ENCODE peak calls at places on chromosomes 13 and 19, in four cellular contexts. One of them, this sample, is unnamed.
A peak's percentile ranks its signal among the peaks of the same experiment; 100 is the strongest.

GRCh38 chr13:62887046-62887445 is 1471.4 kb upstream of the PCDH20 start:
- DNase-seq in H1: no peak
- DNase-seq in HepG2: no peak
- DNase-seq in GM12878: no peak
- DNase-seq in this sample: no peak

GRCh38 chr13:99859178-99860177 is 112.1 kb downstream of the ZIC5 start:
- DNase-seq in GM12878: peak; percentile 41
- DNase-seq in HepG2: no peak
- DNase-seq in H1: no peak
- DNase-seq in this sample: no peak

GRCh38 chr19:49809155-49809986 is 3.7 kb downstream of the FUZ start:
- DNase-seq in HepG2: peak; percentile 35
- DNase-seq in GM12878: no peak
- DNase-seq in H1: no peak
- DNase-seq in this sample: no peak

GRCh38 chr13:36454121-36454520 is 21.8 kb downstream of the CCNA1 start:
- DNase-seq in GM12878: no peak
- DNase-seq in HepG2: no peak
- DNase-seq in H1: no peak
- DNase-seq in this sample: no peak

GRCh38 chr19:16446108-16447014 is 25.4 kb downstream of the EPS15L1 start:
- DNase-seq in HepG2: no peak
- DNase-seq in GM12878: peak; percentile 77
- DNase-seq in H1: no peak
- DNase-seq in this sample: no peak

GRCh38 chr13:75934889-75935288 is 298.8 kb downstream of the LMO7 start:
- DNase-seq in GM12878: no peak
- DNase-seq in H1: no peak
- DNase-seq in HepG2: no peak
- DNase-seq in this sample: no peak

GRCh38 chr19:12838893-12839656 is 760 bp downstream of the MAST1 start:
- DNase-seq in GM12878: no peak
- DNase-seq in HepG2: no peak
- DNase-seq in H1: no peak
- DNase-seq in this sample: no peak

GRCh38 chr13:30158774-30159445 is 148.4 kb downstream of the KATNAL1 start:
- DNase-seq in HepG2: no peak
- DNase-seq in H1: no peak
- DNase-seq in GM12878: no peak
- DNase-seq in this sample: no peak

GRCh38 chr19:409515-410242 is 732 bp upstream of the C2CD4C start:
- DNase-seq in GM12878: no peak
- DNase-seq in HepG2: no peak
- DNase-seq in H1: no peak
- DNase-seq in this sample: no peak

GRCh38 chr19:14475251-14476073 is at the start of gene PTGER1:
- DNase-seq in HepG2: no peak
- DNase-seq in GM12878: no peak
- DNase-seq in H1: no peak
- DNase-seq in this sample: no peak

GRCh38 chr19:7505682-7506384 is 10.1 kb upstream of the ZNF358 start:
- DNase-seq in GM12878: no peak
- DNase-seq in H1: no peak
- DNase-seq in HepG2: no peak
- DNase-seq in this sample: peak; percentile 90

GRCh38 chr13:113582841-113583631 is 1.5 kb upstream of the TFDP1 start:
- DNase-seq in HepG2: peak; percentile 38
- DNase-seq in GM12878: no peak
- DNase-seq in H1: no peak
- DNase-seq in this sample: no peak

GRCh38 chr19:29561601-29562000 is 35.8 kb downstream of the VSTM2B start:
- DNase-seq in HepG2: no peak
- DNase-seq in H1: no peak
- DNase-seq in GM12878: no peak
- DNase-seq in this sample: no peak

GRCh38 chr19:36573020-36573947 is at the start of gene ZNF529:
- DNase-seq in HepG2: peak; percentile 95
- DNase-seq in H1: peak; percentile 86
- DNase-seq in GM12878: peak; percentile 74
- DNase-seq in this sample: peak; percentile 83

GRCh38 chr19:19582471-19582870 is 36.0 kb downstream of the PBX4 start:
- DNase-seq in HepG2: no peak
- DNase-seq in GM12878: no peak
- DNase-seq in H1: no peak
- DNase-seq in this sample: no peak

GRCh38 chr13:113184568-113185440 is 23.7 kb downstream of the PCID2 start:
- DNase-seq in H1: no peak
- DNase-seq in GM12878: no peak
- DNase-seq in HepG2: no peak
- DNase-seq in this sample: no peak

GRCh38 chr13:39631307-39631706 is 24.2 kb upstream of the COG6 start:
- DNase-seq in HepG2: no peak
- DNase-seq in GM12878: no peak
- DNase-seq in H1: no peak
- DNase-seq in this sample: no peak
- TF ChIP-seq SUZ12 in HepG2: no peak
- TF ChIP-seq SUZ12 in GM12878: no peak
- TF ChIP-seq SUZ12 in H1: no peak
- TF ChIP-seq SUZ12 in this sample: no peak

DNA sequence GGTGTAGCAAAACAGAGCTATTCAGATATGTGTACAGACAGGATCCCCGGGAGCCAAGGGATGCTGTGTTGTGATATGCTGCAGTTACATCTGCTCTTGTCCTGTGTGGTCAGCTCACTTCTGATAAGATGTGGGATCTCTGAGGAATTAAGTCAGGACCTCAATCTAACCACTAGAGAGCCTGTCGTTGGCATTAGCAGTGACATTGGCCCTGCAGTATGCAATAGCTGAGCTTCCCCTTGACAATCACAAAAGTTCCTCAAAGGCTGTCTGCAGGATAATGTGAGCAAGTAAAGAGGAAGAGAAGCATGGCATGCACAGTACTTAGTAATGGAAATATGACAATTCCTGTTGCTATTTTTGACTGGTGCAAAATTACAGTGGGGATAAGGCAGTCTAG is 203.4 kb upstream of the MIR17HG start:
- DNase-seq in HepG2: no peak
- DNase-seq in H1: no peak
- DNase-seq in GM12878: no peak
- DNase-seq in this sample: no peak
- TF ChIP-seq SP1 in HepG2: no peak
- TF ChIP-seq SP1 in H1: no peak
- TF ChIP-seq SP1 in GM12878: no peak
- TF ChIP-seq SP1 in this sample: no peak

GRCh38 chr13:104740616-104741222 is 1674.5 kb upstream of the SLC10A2 start:
- DNase-seq in HepG2: no peak
- DNase-seq in H1: no peak
- DNase-seq in GM12878: no peak
- DNase-seq in this sample: no peak
- TF ChIP-seq SUZ12 in HepG2: no peak
- TF ChIP-seq SUZ12 in H1: no peak
- TF ChIP-seq SUZ12 in GM12878: no peak
- TF ChIP-seq SUZ12 in this sample: no peak

GRCh38 chr19:32599258-32599657 is 18.3 kb downstream of the PDCD5 start:
- DNase-seq in HepG2: no peak
- DNase-seq in H1: no peak
- DNase-seq in GM12878: no peak
- DNase-seq in this sample: no peak

GRCh38 chr19:32595491-32595890 is 14.5 kb downstream of the PDCD5 start:
- DNase-seq in H1: no peak
- DNase-seq in HepG2: no peak
- DNase-seq in GM12878: no peak
- DNase-seq in this sample: no peak

GRCh38 chr19:32603961-32604360 is 23.0 kb downstream of the PDCD5 start:
- DNase-seq in H1: no peak
- DNase-seq in HepG2: no peak
- DNase-seq in GM12878: no peak
- DNase-seq in this sample: no peak

GRCh38 chr19:32598022-32598421 is 17.0 kb downstream of the PDCD5 start:
- DNase-seq in HepG2: no peak
- DNase-seq in GM12878: no peak
- DNase-seq in H1: no peak
- DNase-seq in this sample: no peak

GRCh38 chr19:32599736-32600157 is 18.8 kb downstream of the PDCD5 start:
- DNase-seq in HepG2: peak; percentile 57
- DNase-seq in GM12878: no peak
- DNase-seq in H1: no peak
- DNase-seq in this sample: peak; percentile 58
- TF ChIP-seq SP1 in HepG2: no peak
- TF ChIP-seq SP1 in GM12878: no peak
- TF ChIP-seq SP1 in H1: no peak
- TF ChIP-seq SP1 in this sample: no peak

GRCh38 chr13:33937373-33938087 is 119.6 kb downstream of the RFC3 start:
- DNase-seq in HepG2: peak; percentile 87
- DNase-seq in H1: peak; percentile 23
- DNase-seq in GM12878: no peak
- DNase-seq in this sample: no peak

GRCh38 chr13:33945477-33945876 is 127.5 kb downstream of the RFC3 start:
- DNase-seq in HepG2: no peak
- DNase-seq in GM12878: no peak
- DNase-seq in H1: no peak
- DNase-seq in this sample: no peak

GRCh38 chr13:33940256-33940655 is 122.3 kb downstream of the RFC3 start:
- DNase-seq in H1: no peak
- DNase-seq in GM12878: no peak
- DNase-seq in HepG2: no peak
- DNase-seq in this sample: no peak

GRCh38 chr13:33935969-33936368 is 118.0 kb downstream of the RFC3 start:
- DNase-seq in GM12878: no peak
- DNase-seq in HepG2: no peak
- DNase-seq in H1: no peak
- DNase-seq in this sample: no peak

DNA sequence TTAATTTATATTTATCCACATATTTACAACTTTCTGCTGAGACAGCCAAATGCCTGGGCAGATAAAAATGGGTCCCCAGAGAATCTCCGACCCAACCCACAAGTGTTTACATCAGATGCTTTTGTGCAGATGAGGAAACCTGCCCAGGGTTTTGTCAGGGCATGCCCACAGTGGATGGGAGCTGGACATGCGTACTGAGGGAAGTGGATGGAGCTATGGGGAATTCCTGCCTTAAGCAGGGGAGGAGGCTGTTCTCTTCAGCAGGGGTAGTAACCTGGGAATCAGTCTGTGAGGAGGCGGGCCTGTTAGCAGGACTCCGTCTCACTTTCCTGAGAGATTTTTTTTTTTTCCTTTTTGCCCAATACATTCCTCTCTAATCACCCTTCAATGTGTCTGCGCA is 122.9 kb downstream of the RFC3 start:
- DNase-seq in HepG2: no peak
- DNase-seq in H1: no peak
- DNase-seq in GM12878: no peak
- DNase-seq in this sample: no peak
- TF ChIP-seq SUZ12 in HepG2: no peak
- TF ChIP-seq SUZ12 in H1: no peak
- TF ChIP-seq SUZ12 in GM12878: no peak
- TF ChIP-seq SUZ12 in this sample: no peak